ENCODE peak calls at places on chromosome 15, in seven cellular contexts. One of them, this sample, is unnamed. For H3K4me1, the result is how much of the 10 kb centered on the place peaks cover.

GRCh38 chr15:59312199-59312598 is 60.5 kb downstream of the MYO1E start:
- DNase-seq in A549: no peak
- DNase-seq in IMR-90: no peak
- DNase-seq in thyroid gland: no peak
- DNase-seq in heart left ventricle: no peak
- DNase-seq in tibial nerve: no peak
- DNase-seq in Peyer's patch: no peak
- DNase-seq in this sample: no peak

GRCh38 chr15:37015025-37015424 is 85.3 kb downstream of the MEIS2 start:
- DNase-seq in A549: no peak
- DNase-seq in IMR-90: no peak
- DNase-seq in thyroid gland: no peak
- DNase-seq in heart left ventricle: peak
- DNase-seq in tibial nerve: no peak
- DNase-seq in Peyer's patch: no peak
- DNase-seq in this sample: no peak

GRCh38 chr15:48250640-48251076 is 44.6 kb downstream of the SLC12A1 start:
- DNase-seq in A549: peak
- DNase-seq in IMR-90: peak
- DNase-seq in thyroid gland: peak
- DNase-seq in heart left ventricle: peak
- DNase-seq in tibial nerve: peak
- DNase-seq in Peyer's patch: no peak
- DNase-seq in this sample: no peak

GRCh38 chr15:31162721-31163510 is 61.4 kb upstream of the TRPM1 start:
- DNase-seq in A549: no peak
- DNase-seq in IMR-90: no peak
- DNase-seq in thyroid gland: no peak
- DNase-seq in heart left ventricle: no peak
- DNase-seq in tibial nerve: no peak
- DNase-seq in Peyer's patch: no peak
- DNase-seq in this sample: no peak

GRCh38 chr15:39361497-39361896 is 219.4 kb upstream of the THBS1 start:
- DNase-seq in A549: no peak
- DNase-seq in IMR-90: no peak
- DNase-seq in thyroid gland: no peak
- DNase-seq in heart left ventricle: no peak
- DNase-seq in tibial nerve: no peak
- DNase-seq in Peyer's patch: no peak
- DNase-seq in this sample: no peak

GRCh38 chr15:92809880-92810361 is 90.2 kb upstream of the CHD2 start:
- DNase-seq in A549: peak
- DNase-seq in IMR-90: peak
- DNase-seq in thyroid gland: peak
- DNase-seq in heart left ventricle: peak
- DNase-seq in tibial nerve: peak
- DNase-seq in Peyer's patch: peak
- DNase-seq in this sample: no peak

GRCh38 chr15:75902129-75902557 is 1.5 kb upstream of the FBXO22 start:
- DNase-seq in A549: no peak
- DNase-seq in IMR-90: no peak
- DNase-seq in thyroid gland: no peak
- DNase-seq in heart left ventricle: peak
- DNase-seq in tibial nerve: no peak
- DNase-seq in Peyer's patch: no peak
- DNase-seq in this sample: no peak

GRCh38 chr15:94125131-94125530 is 106.2 kb upstream of the MCTP2 start:
- DNase-seq in A549: no peak
- DNase-seq in IMR-90: peak
- DNase-seq in thyroid gland: no peak
- DNase-seq in heart left ventricle: no peak
- DNase-seq in tibial nerve: no peak
- DNase-seq in Peyer's patch: no peak
- DNase-seq in this sample: no peak

GRCh38 chr15:84819791-84820190 is 2.6 kb downstream of the ALPK3 start:
- DNase-seq in A549: no peak
- DNase-seq in IMR-90: no peak
- DNase-seq in thyroid gland: no peak
- DNase-seq in heart left ventricle: no peak
- DNase-seq in tibial nerve: no peak
- DNase-seq in Peyer's patch: no peak
- DNase-seq in this sample: no peak

GRCh38 chr15:84817461-84818081 is 415 bp downstream of the ALPK3 start:
- DNase-seq in A549: no peak
- DNase-seq in IMR-90: no peak
- DNase-seq in thyroid gland: peak
- DNase-seq in heart left ventricle: peak
- DNase-seq in tibial nerve: no peak
- DNase-seq in Peyer's patch: no peak
- DNase-seq in this sample: no peak

GRCh38 chr15:84818221-84819131 is 1.3 kb downstream of the ALPK3 start:
- DNase-seq in A549: peak
- DNase-seq in IMR-90: peak
- DNase-seq in thyroid gland: peak
- DNase-seq in heart left ventricle: peak
- DNase-seq in tibial nerve: no peak
- DNase-seq in Peyer's patch: no peak
- DNase-seq in this sample: no peak

GRCh38 chr15:84821501-84822021 is 4.4 kb downstream of the ALPK3 start:
- DNase-seq in A549: no peak
- DNase-seq in IMR-90: no peak
- DNase-seq in thyroid gland: no peak
- DNase-seq in heart left ventricle: peak
- DNase-seq in tibial nerve: no peak
- DNase-seq in Peyer's patch: no peak
- DNase-seq in this sample: no peak

GRCh38 chr15:84819291-84819768 is 2.2 kb downstream of the ALPK3 start:
- DNase-seq in A549: peak
- DNase-seq in IMR-90: no peak
- DNase-seq in thyroid gland: peak
- DNase-seq in heart left ventricle: peak
- DNase-seq in tibial nerve: no peak
- DNase-seq in Peyer's patch: no peak
- DNase-seq in this sample: no peak
- TF ChIP-seq CTCF in A549: no peak
- TF ChIP-seq CTCF in IMR-90: no peak
- TF ChIP-seq CTCF in thyroid gland: no peak
- TF ChIP-seq CTCF in heart left ventricle: no peak
- TF ChIP-seq CTCF in tibial nerve: no peak
- TF ChIP-seq CTCF in Peyer's patch: no peak
- TF ChIP-seq CTCF in this sample: no peak

DNA sequence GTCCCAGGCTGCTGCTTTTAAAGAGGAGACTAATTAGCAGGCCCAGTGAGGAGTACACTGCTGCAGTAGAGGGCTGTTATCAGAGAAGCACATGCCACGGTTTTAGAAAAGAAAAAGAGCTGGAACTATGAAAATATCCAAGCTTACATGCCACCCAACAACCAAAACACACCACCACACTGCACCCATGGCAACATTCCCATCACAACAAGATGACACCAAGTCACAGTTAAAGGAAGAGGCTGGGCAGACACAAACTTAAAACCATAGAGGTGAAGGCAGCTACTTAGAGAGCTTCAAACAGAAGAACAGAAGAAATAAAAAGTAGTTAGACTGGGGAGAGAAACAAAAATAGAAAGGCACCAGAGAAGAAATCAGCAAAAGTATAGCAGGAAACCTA is 37.0 kb downstream of the NPTN start:
- DNase-seq in A549: no peak
- DNase-seq in IMR-90: no peak
- DNase-seq in thyroid gland: no peak
- DNase-seq in heart left ventricle: no peak
- DNase-seq in tibial nerve: no peak
- DNase-seq in Peyer's patch: no peak
- DNase-seq in this sample: no peak
- H3K4me1 ChIP-seq in A549: under half
- H3K4me1 ChIP-seq in IMR-90: under half
- H3K4me1 ChIP-seq in thyroid gland: half or more
- H3K4me1 ChIP-seq in heart left ventricle: half or more
- H3K4me1 ChIP-seq in tibial nerve: under half
- H3K4me1 ChIP-seq in Peyer's patch: under half
- H3K4me1 ChIP-seq in this sample: half or more

DNA sequence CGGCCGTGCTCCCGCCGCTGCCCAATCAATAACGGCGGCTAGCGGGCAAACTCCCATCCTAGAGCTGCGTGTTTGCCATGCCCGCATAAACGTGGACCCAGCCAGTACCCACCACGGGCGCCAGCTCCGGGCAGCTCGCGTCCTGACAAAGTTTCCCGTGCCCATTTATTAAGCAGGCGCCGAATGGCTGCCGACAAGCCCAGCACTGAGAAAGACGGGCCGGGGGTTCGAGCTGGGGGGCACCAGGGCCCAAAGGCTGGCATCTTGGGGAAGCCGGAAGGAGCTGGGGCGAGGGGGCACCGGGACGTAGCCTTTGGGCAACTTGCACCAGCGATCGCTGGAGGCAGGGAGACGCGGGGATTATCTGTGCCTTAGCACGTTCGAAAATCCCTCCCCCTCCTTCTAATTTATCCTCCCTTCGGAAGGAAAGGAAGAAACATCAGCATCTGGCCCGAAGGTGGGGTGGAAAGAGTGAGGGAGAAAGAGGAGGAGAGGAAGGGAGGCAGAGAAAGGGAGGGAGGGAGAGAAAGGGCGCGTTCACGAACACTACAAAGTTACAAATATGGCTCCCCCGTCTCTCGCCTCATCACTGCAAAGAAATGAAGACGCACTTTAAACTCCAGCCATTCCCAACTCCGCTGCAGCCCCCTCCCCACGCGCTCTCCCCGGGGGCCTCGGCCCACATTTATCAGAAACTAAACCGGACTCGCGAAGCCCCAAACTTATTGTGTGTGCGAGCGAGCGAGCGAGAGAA is 1.1 kb downstream of the ANP32A start:
- DNase-seq in A549: peak
- DNase-seq in IMR-90: peak
- DNase-seq in thyroid gland: peak
- DNase-seq in heart left ventricle: peak
- DNase-seq in tibial nerve: peak
- DNase-seq in Peyer's patch: peak
- DNase-seq in this sample: peak
- TF ChIP-seq POLR2A in A549: no peak
- TF ChIP-seq POLR2A in IMR-90: no peak
- TF ChIP-seq POLR2A in thyroid gland: peak
- TF ChIP-seq POLR2A in heart left ventricle: peak
- TF ChIP-seq POLR2A in tibial nerve: no peak
- TF ChIP-seq POLR2A in Peyer's patch: no peak
- TF ChIP-seq POLR2A in this sample: no peak

GRCh38 chr15:25208735-25209134 is 230.1 kb downstream of the UBE3A start:
- DNase-seq in A549: no peak
- DNase-seq in IMR-90: no peak
- DNase-seq in thyroid gland: no peak
- DNase-seq in heart left ventricle: no peak
- DNase-seq in tibial nerve: no peak
- DNase-seq in Peyer's patch: no peak
- DNase-seq in this sample: no peak
- TF ChIP-seq CTCF in A549: no peak
- TF ChIP-seq CTCF in IMR-90: no peak
- TF ChIP-seq CTCF in thyroid gland: no peak
- TF ChIP-seq CTCF in heart left ventricle: no peak
- TF ChIP-seq CTCF in tibial nerve: no peak
- TF ChIP-seq CTCF in Peyer's patch: no peak
- TF ChIP-seq CTCF in this sample: no peak

GRCh38 chr15:90020041-90020735 is 19.1 kb downstream of the ZNF710 start:
- DNase-seq in A549: no peak
- DNase-seq in IMR-90: no peak
- DNase-seq in thyroid gland: no peak
- DNase-seq in heart left ventricle: peak
- DNase-seq in tibial nerve: no peak
- DNase-seq in Peyer's patch: no peak
- DNase-seq in this sample: no peak
- H3K4me1 ChIP-seq in A549: under half
- H3K4me1 ChIP-seq in IMR-90: under half
- H3K4me1 ChIP-seq in thyroid gland: under half
- H3K4me1 ChIP-seq in heart left ventricle: under half
- H3K4me1 ChIP-seq in tibial nerve: under half
- H3K4me1 ChIP-seq in Peyer's patch: under half
- H3K4me1 ChIP-seq in this sample: under half

GRCh38 chr15:77853008-77853328 is 220.3 kb upstream of the LINGO1 start:
- DNase-seq in A549: no peak
- DNase-seq in IMR-90: no peak
- DNase-seq in thyroid gland: no peak
- DNase-seq in heart left ventricle: no peak
- DNase-seq in tibial nerve: no peak
- DNase-seq in Peyer's patch: no peak
- DNase-seq in this sample: no peak
- TF ChIP-seq POLR2A in A549: no peak
- TF ChIP-seq POLR2A in IMR-90: no peak
- TF ChIP-seq POLR2A in thyroid gland: no peak
- TF ChIP-seq POLR2A in heart left ventricle: no peak
- TF ChIP-seq POLR2A in tibial nerve: no peak
- TF ChIP-seq POLR2A in Peyer's patch: no peak
- TF ChIP-seq POLR2A in this sample: no peak

GRCh38 chr15:57665187-57665586 is 41.3 kb upstream of the POLR2M start:
- DNase-seq in A549: no peak
- DNase-seq in IMR-90: no peak
- DNase-seq in thyroid gland: no peak
- DNase-seq in heart left ventricle: no peak
- DNase-seq in tibial nerve: no peak
- DNase-seq in Peyer's patch: no peak
- DNase-seq in this sample: no peak

GRCh38 chr15:57663262-57663661 is 43.3 kb upstream of the POLR2M start:
- DNase-seq in A549: no peak
- DNase-seq in IMR-90: no peak
- DNase-seq in thyroid gland: no peak
- DNase-seq in heart left ventricle: no peak
- DNase-seq in tibial nerve: no peak
- DNase-seq in Peyer's patch: no peak
- DNase-seq in this sample: no peak

GRCh38 chr15:57665939-57666338 is 40.6 kb upstream of the POLR2M start:
- DNase-seq in A549: no peak
- DNase-seq in IMR-90: no peak
- DNase-seq in thyroid gland: no peak
- DNase-seq in heart left ventricle: no peak
- DNase-seq in tibial nerve: no peak
- DNase-seq in Peyer's patch: no peak
- DNase-seq in this sample: no peak

GRCh38 chr15:57668074-57668473 is 38.4 kb upstream of the POLR2M start:
- DNase-seq in A549: no peak
- DNase-seq in IMR-90: no peak
- DNase-seq in thyroid gland: no peak
- DNase-seq in heart left ventricle: no peak
- DNase-seq in tibial nerve: no peak
- DNase-seq in Peyer's patch: no peak
- DNase-seq in this sample: no peak

DNA sequence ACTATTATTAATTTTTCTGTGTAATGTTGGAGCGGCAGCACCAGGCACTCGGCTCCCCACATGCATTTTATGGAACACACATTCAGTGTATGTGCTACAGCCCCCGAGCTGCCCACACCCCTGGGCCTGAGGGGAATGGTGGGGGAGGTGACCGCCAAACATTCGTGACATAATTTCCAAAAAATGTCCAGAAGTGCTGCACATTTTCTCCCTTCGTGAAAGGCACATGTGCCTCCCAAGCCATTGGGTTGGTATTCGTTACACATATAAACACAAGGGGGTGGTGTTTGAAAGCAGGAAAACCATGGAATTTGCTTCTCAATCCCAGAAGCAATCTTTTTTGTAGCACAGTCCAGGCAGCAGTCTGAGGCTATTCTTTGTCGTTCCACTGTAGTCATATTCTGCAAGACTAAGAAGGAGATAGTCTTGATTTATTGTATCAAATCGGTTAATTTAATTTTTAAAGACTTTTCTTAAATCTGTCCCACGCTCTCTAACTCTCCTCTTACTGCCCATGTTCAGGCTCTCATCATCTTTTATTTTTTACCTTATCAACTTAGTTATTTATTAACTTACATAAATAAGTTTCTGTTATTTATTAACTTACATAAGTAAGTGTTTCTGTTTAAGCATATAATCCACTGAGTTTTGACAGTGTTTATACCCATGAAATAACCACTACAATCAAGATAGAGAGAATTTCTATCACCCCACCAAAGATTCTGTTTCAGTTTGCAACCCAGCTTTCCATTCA is 39.2 kb upstream of the POLR2M start:
- DNase-seq in A549: peak
- DNase-seq in IMR-90: peak
- DNase-seq in thyroid gland: no peak
- DNase-seq in heart left ventricle: no peak
- DNase-seq in tibial nerve: no peak
- DNase-seq in Peyer's patch: no peak
- DNase-seq in this sample: no peak
- TF ChIP-seq CTCF in A549: peak
- TF ChIP-seq CTCF in IMR-90: peak
- TF ChIP-seq CTCF in thyroid gland: no peak
- TF ChIP-seq CTCF in heart left ventricle: peak
- TF ChIP-seq CTCF in tibial nerve: no peak
- TF ChIP-seq CTCF in Peyer's patch: no peak
- TF ChIP-seq CTCF in this sample: peak

This sample was measured in stomach.